ENCODE peak calls at places on chromosomes 5 and 9, in four cellular contexts. P, U, N and Y are unnamed samples.

GRCh38 chr5:73544429-73545402 is 20.7 kb downstream of the ANKRA2 start:
- DNase-seq in P (peak; percentile 42), U (no peak), N (no peak), Y (no peak)

GRCh38 chr5:79605560-79605959 is 6.7 kb upstream of the TENT2 start:
- DNase-seq in U (no peak), P (no peak), N (no peak), Y (no peak)

GRCh38 chr9:78918976-78919375 is 622.1 kb downstream of the PSAT1 start:
- DNase-seq in N (no peak), P (no peak), U (no peak), Y (no peak)

GRCh38 chr5:137856916-137857862 is 10.5 kb upstream of the MYOT start:
- DNase-seq in N (no peak), U (no peak), P (no peak), Y (no peak)

GRCh38 chr5:145680169-145680568 is 155.0 kb downstream of the PRELID2 start:
- DNase-seq in P (no peak), N (no peak), U (no peak), Y (no peak)

GRCh38 chr9:14389622-14390021 is 75.7 kb upstream of the NFIB start:
- DNase-seq in N (no peak), U (no peak), P (no peak), Y (no peak)

GRCh38 chr9:32954642-32955041 is 46.8 kb downstream of the APTX start:
- DNase-seq in P (no peak), U (peak; percentile 55), N (no peak), Y (peak; percentile 5)

GRCh38 chr9:27771803-27772545 is 198.7 kb upstream of the C9orf72 start:
- DNase-seq in N (no peak), U (no peak), P (no peak), Y (peak; percentile 39)

GRCh38 chr9:96084289-96084688 is 208.8 kb downstream of the ERCC6L2 start:
- DNase-seq in N (no peak), U (no peak), P (no peak), Y (no peak)

GRCh38 chr9:68872026-68872501 is 141.8 kb downstream of the PRKACG start:
- DNase-seq in U (no peak), N (no peak), P (no peak), Y (no peak)

GRCh38 chr9:113906411-113907110 is 30.5 kb downstream of the ZNF618 start:
- DNase-seq in P (no peak), U (no peak), N (no peak), Y (no peak)

GRCh38 chr5:16457853-16458252 is 7.7 kb downstream of the ZNF622 start:
- DNase-seq in N (no peak), U (no peak), P (no peak), Y (no peak)

GRCh38 chr5:91011029-91011428 is 372.1 kb downstream of the ARRDC3 start:
- DNase-seq in U (no peak), N (no peak), P (no peak), Y (no peak)

DNA sequence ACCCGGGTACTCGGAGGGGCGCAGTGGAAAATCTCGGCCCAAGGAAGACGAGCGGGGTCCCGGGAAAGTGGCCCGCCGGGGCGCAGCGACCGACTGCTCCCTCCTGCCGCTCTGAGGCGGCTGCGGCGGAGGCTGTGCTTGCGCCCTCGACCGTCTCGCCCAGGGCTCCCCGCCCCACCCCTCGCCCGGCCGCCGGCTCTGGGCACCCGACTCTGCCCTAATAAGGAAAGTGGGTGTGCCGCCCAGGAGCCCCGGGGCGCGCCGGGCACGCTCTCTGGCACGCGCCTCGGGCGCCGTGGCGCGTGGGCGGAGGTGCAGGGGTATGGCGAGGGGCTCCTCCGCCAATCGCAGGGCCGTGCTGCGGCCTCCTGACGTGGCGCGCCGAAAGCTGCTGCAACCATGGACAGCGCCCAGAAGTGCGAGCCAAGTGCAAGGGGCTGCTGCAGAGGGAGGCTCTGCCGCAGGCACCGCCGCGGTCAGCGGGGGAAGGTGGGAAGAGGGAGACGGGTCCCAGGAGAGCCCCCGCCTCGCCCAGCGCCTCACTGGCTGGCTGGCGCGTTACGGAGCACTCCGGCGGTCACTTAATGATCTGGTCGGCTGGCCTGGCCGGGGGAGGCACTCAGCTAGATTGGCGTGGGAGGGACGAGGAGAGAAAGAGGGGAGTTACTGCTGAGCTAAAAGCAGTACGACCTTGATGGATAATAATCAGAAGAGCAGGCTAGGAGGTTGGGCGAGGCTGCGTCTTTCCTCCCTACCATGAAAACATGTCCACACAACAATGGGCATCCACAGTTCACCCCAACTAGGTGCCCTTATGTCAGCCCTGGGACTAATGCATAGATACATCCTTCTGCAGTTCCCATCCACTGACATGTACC is at the start of gene PRUNE2:
- DNase-seq in U (peak; percentile 52), P (peak; percentile 69), N (peak; percentile 43), Y (peak; percentile 54)
- H3K4me3 ChIP-seq in U (peak within 1 kb of the TSS; percentile 51), P (peak within 1 kb of the TSS; percentile 3), N (peak within 1 kb of the TSS; percentile 53), Y (peak within 1 kb of the TSS; percentile 1)

DNA sequence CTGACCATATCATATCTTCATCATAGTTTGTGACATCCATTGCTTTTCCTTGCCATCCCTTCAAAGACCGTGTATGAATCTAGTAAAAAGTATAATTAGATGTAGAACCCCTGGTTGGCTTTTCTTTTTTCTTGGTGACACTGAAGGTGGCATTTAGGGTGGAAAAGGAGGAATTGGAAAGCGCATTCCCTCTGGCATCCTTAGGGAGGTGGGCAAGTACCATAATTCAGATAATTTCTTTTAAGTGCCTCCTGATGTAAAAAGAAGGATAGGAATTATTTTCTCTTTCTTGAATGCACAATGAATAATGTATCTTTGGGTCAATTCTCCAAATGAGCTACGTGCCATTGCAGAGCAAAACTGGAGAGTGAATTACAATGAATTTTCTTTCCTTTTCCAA is 73.2 kb upstream of the SMARCA2 start:
- DNase-seq in U (no peak), P (no peak), N (no peak), Y (no peak)
- TF ChIP-seq CTCF in U (peak; percentile 50), P (no peak), N (peak; percentile 21), Y (peak; percentile 33)

GRCh38 chr5:10490927-10491672 is 49.4 kb downstream of the ROPN1L start:
- DNase-seq in P (no peak), U (no peak), N (no peak), Y (no peak)

GRCh38 chr5:10486511-10487344 is 45.0 kb downstream of the ROPN1L start:
- DNase-seq in N (no peak), P (no peak), U (no peak), Y (no peak)

GRCh38 chr5:10491673-10492026 is 50.0 kb downstream of the ROPN1L start:
- DNase-seq in P (no peak), N (no peak), U (no peak), Y (no peak)

GRCh38 chr5:10488144-10488543 is 46.5 kb downstream of the ROPN1L start:
- DNase-seq in N (no peak), P (no peak), U (no peak), Y (no peak)

GRCh38 chr5:10489810-10490426 is 48.2 kb downstream of the ROPN1L start:
- DNase-seq in P (no peak), N (no peak), U (no peak), Y (no peak)
- H3K4me3 ChIP-seq in P (no peak overlapping the region), N (no peak overlapping the region), U (no peak overlapping the region), Y (no peak overlapping the region)

GRCh38 chr5:143155445-143155844 is 248.0 kb downstream of the NR3C1 start:
- DNase-seq in N (no peak), U (no peak), P (no peak), Y (no peak)

GRCh38 chr5:143153332-143154119 is 250.0 kb downstream of the NR3C1 start:
- DNase-seq in U (peak; percentile 32), N (peak; percentile 81), P (no peak), Y (no peak)

GRCh38 chr5:143156556-143156955 is 246.9 kb downstream of the NR3C1 start:
- DNase-seq in P (no peak), N (no peak), U (no peak), Y (no peak)

GRCh38 chr5:143152445-143152844 is 251.0 kb downstream of the NR3C1 start:
- DNase-seq in U (no peak), P (no peak), N (no peak), Y (no peak)

DNA sequence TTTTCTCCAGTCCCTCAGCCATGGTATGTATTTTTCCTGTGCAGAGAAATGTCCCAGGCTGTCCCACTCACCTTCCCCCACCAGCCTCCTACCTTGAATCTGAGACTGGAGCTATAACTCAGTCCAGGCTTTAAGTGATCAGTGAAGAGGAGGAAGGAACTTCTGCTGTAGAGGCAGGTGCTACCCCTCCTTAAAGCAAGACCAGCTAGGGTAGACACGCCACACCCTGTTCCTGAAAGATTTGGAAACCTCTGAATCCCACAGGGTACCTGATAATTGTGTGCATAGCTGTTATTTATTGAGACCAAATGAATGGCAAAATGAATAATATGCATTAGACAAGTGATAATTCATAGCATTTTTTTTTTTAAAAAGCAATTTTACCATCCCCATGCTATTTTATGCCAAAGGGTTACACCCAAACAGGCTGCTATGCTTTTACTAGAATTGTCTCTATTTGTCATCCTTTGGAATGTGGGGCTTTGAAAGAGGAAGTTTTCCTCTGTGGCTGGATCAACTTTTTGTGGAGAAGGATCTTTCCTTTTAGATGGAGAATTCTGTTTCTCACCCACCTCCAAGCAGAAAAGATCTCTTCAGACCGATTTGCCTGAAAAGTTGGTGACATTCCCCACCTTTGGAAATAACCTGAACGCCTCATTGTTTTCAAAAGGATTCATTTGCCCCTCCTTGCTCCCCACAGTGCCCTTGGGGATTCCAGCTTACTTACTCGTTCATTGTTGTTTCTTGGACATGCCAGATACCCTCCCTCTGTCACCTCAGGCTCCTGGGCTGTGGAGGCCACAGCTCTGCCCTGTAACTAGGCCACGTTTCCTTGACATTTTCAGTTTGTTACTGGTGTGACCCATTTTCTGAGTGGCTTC is 248.8 kb downstream of the NR3C1 start:
- DNase-seq in P (no peak), U (no peak), N (no peak), Y (no peak)
- TF ChIP-seq CTCF in P (no peak), U (no peak), N (no peak), Y (no peak)

GRCh38 chr5:59003641-59004040 is 420.8 kb downstream of the RAB3C start:
- DNase-seq in P (no peak), N (no peak), U (no peak), Y (no peak)
- H3K4me3 ChIP-seq in P (no peak overlapping the region), N (no peak overlapping the region), U (no peak overlapping the region), Y (no peak overlapping the region)

GRCh38 chr9:127562271-127562780 is 49.8 kb upstream of the STXBP1 start:
- DNase-seq in U (no peak), N (no peak), P (no peak), Y (no peak)

GRCh38 chr9:127565231-127565630 is 46.8 kb upstream of the STXBP1 start:
- DNase-seq in N (no peak), U (no peak), P (no peak), Y (no peak)

GRCh38 chr9:127563579-127563978 is 48.5 kb upstream of the STXBP1 start:
- DNase-seq in N (no peak), U (no peak), P (no peak), Y (no peak)

GRCh38 chr9:127561491-127562270 is 50.4 kb upstream of the STXBP1 start:
- DNase-seq in P (peak; percentile 93), N (peak; percentile 95), U (peak; percentile 94), Y (peak; percentile 98)

GRCh38 chr9:127562841-127563523 is 49.1 kb upstream of the STXBP1 start:
- DNase-seq in P (no peak), N (no peak), U (no peak), Y (no peak)
- TF ChIP-seq CTCF in P (no peak), N (no peak), U (no peak), Y (no peak)

GRCh38 chr9:93951655-93952118 is 3.5 kb downstream of the BARX1 start:
- DNase-seq in P (no peak), U (no peak), N (no peak), Y (no peak)
- H3K4me3 ChIP-seq in P (no peak overlapping the region), U (no peak overlapping the region), N (no peak overlapping the region), Y (no peak overlapping the region)